ENCODE peak calls at places on chromosomes 16 and 17, in five cellular contexts. Z, H, F, B and J are unnamed samples.
A peak's percentile ranks its signal among the peaks of the same experiment; 100 is the strongest.

GRCh38 chr17:49513616-49514373 is 18.7 kb downstream of the NGFR start:
- DNase-seq in Z (no peak), F (no peak), B (no peak), H (no peak), J (no peak)

GRCh38 chr16:53482123-53482522 is 20.9 kb downstream of the AKTIP start:
- DNase-seq in H (no peak), B (peak; percentile 21), Z (no peak), F (no peak), J (no peak)

GRCh38 chr17:62626719-62627218 is 701 bp upstream of the MRC2 start:
- DNase-seq in Z (no peak), B (peak; percentile 90), H (no peak), F (no peak), J (no peak)

GRCh38 chr16:30893744-30894539 is at the start of gene BCL7C:
- DNase-seq in B (peak; percentile 80), Z (peak; percentile 73), H (peak; percentile 96), F (peak; percentile 68), J (peak; percentile 47)

GRCh38 chr17:29241015-29241963 is 5.4 kb upstream of the CRYBA1 start:
- DNase-seq in F (no peak), B (peak; percentile 98), H (no peak), Z (no peak), J (no peak)

GRCh38 chr17:8818047-8818446 is 18.9 kb upstream of the MFSD6L start:
- DNase-seq in Z (no peak), F (no peak), B (no peak), H (peak; percentile 23), J (no peak)

GRCh38 chr17:28717578-28718316 is at the start of gene RAB34:
- DNase-seq in Z (no peak), B (peak; percentile 89), H (peak; percentile 71), F (no peak), J (no peak)

GRCh38 chr16:87841608-87842208 is 27.6 kb downstream of the SLC7A5 start:
- DNase-seq in H (no peak), F (no peak), B (no peak), Z (no peak), J (no peak)

GRCh38 chr17:66715076-66715675 is 119.7 kb upstream of the CACNG5 start:
- DNase-seq in H (no peak), F (no peak), Z (no peak), B (no peak), J (no peak)

GRCh38 chr16:48317614-48318013 is 67.6 kb downstream of the SIAH1 start:
- DNase-seq in F (no peak), Z (no peak), H (no peak), B (peak; percentile 76), J (no peak)

GRCh38 chr16:88921603-88921995 is 55.1 kb upstream of the PABPN1L start:
- DNase-seq in B (no peak), F (no peak), H (no peak), Z (no peak), J (no peak)

GRCh38 chr17:27939489-27940465 is 46.6 kb upstream of the LYRM9 start:
- DNase-seq in Z (no peak), F (no peak), H (no peak), B (no peak), J (no peak)

GRCh38 chr17:79988163-79988971 is 47.3 kb downstream of the TBC1D16 start:
- DNase-seq in Z (no peak), F (no peak), H (peak; percentile 76), B (peak; percentile 89), J (no peak)

GRCh38 chr16:27777527-27777926 is 227.6 kb downstream of the KATNIP start:
- DNase-seq in F (no peak), B (no peak), Z (no peak), H (no peak), J (no peak)

GRCh38 chr16:84633622-84634021 is 14.7 kb upstream of the KLHL36 start:
- DNase-seq in H (peak; percentile 64), B (no peak), F (no peak), Z (no peak), J (no peak)

GRCh38 chr17:78806451-78806850 is 24.4 kb upstream of the CYTH1 start:
- DNase-seq in H (no peak), Z (no peak), B (no peak), F (no peak), J (no peak)
- TF ChIP-seq CTCF in H (no peak), Z (peak; percentile 47), B (no peak), F (peak; percentile 58), J (no peak)

DNA sequence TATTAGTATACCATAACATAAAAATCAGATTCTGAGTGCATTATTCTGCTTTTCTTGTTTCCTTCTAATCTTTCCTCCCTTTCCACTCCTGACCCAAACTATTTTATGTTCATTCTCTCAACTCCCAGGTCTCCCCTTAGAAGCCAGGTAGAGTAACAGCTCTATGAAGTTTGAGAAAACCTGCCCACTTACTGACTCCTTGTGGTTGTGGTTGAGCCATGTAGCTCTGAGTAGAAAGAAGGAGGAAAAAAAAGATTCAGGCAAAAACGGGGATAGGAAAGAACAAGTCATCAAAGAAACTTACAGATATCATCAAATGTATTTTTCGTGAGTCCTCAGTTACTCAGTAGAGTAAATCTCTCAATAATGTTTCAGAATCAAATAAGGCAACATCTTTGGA is 216.7 kb downstream of the PMP22 start:
- DNase-seq in Z (no peak), F (no peak), H (no peak), B (no peak), J (no peak)
- TF ChIP-seq CTCF in Z (no peak), F (no peak), H (no peak), B (no peak), J (peak; percentile 3)

GRCh38 chr16:1014771-1015495 is 33.4 kb downstream of the SOX8 start:
- DNase-seq in F (no peak), Z (no peak), B (no peak), H (no peak), J (no peak)
- TF ChIP-seq CTCF in F (no peak), Z (no peak), B (no peak), H (no peak), J (no peak)

GRCh38 chr16:67613808-67614207 is 31.1 kb upstream of the CARMIL2 start:
- DNase-seq in H (no peak), B (no peak), Z (no peak), F (no peak), J (no peak)
- TF ChIP-seq CTCF in H (no peak), B (peak; percentile 6), Z (no peak), F (no peak), J (no peak)

GRCh38 chr16:66903544-66904427 is 14.9 kb downstream of the CDH16 start:
- DNase-seq in H (no peak), Z (no peak), B (no peak), F (no peak), J (no peak)

GRCh38 chr16:66904428-66904845 is 14.2 kb downstream of the CDH16 start:
- DNase-seq in B (no peak), Z (no peak), F (no peak), H (no peak), J (no peak)

GRCh38 chr16:66900721-66901441 is 17.8 kb downstream of the CDH16 start:
- DNase-seq in H (no peak), Z (no peak), F (no peak), B (no peak), J (no peak)

GRCh38 chr16:66901626-66902025 is 17.1 kb downstream of the CDH16 start:
- DNase-seq in F (no peak), Z (no peak), B (no peak), H (no peak), J (no peak)

GRCh38 chr16:66902648-66903543 is 15.8 kb downstream of the CDH16 start:
- DNase-seq in F (no peak), B (no peak), Z (no peak), H (no peak), J (no peak)
- TF ChIP-seq CTCF in F (no peak), B (peak; percentile 3), Z (no peak), H (no peak), J (peak; percentile 30)

GRCh38 chr17:31261596-31261995 is 35.4 kb downstream of the OMG start:
- DNase-seq in B (no peak), H (no peak), Z (no peak), F (no peak), J (no peak)
- TF ChIP-seq CTCF in B (no peak), H (no peak), Z (no peak), F (no peak), J (no peak)

DNA sequence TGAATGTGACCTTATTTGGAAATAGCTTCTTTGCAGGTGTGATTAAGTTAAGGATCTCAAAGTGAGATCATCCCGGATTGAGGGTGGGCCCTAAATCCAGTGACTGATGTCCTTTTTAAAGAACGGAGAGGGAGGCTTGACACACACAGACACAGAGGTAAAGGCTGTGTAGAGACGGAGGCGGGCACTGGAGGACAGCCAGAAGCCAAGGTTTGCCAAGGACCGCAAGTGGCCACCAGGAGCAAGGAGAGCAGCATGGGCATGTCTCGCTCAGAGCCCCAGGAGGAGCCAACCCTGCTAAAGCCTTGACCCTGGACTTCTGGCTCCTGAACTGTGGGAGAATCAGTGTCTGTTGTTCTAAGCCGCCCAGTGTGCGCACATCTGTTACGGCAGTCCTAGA is 15.4 kb downstream of the CNGB1 start:
- DNase-seq in Z (no peak), B (no peak), H (no peak), F (no peak), J (no peak)
- TF ChIP-seq CTCF in Z (no peak), B (no peak), H (no peak), F (no peak), J (peak; percentile 25)

DNA sequence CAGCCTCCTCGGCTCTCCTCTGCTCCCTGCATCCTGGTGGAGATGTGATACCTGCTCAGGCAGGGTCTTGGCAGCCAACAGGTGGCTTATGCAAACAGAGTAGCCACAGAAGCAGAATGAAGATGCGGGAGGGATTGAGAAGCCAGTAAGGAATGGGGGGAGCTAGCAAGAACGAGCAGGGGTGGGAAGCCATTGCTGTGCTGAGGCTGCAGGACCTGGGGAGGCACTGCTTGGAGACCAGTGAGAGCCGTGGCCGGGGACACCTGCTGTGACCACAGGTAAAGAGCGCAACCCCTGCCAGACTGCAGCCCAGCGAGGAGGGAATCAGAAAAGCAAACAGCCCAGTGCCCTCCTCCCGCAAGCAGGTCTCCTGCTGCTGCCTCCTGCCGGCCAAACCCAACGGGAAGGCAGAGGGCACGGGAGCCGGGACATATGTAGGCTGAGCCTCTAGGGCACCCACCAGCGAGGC is 14.7 kb downstream of the AIPL1 start:
- DNase-seq in F (no peak), Z (peak; percentile 16), B (peak; percentile 1), H (no peak), J (no peak)
- TF ChIP-seq CTCF in F (no peak), Z (no peak), B (peak; percentile 42), H (no peak), J (no peak)

GRCh38 chr17:44384823-44385286 is 4.6 kb downstream of the ITGA2B start:
- DNase-seq in F (no peak), Z (no peak), B (no peak), H (no peak), J (no peak)

GRCh38 chr17:44386182-44386525 is 3.3 kb downstream of the ITGA2B start:
- DNase-seq in H (no peak), Z (no peak), B (no peak), F (no peak), J (no peak)

GRCh38 chr17:44384281-44384822 is 5.1 kb downstream of the ITGA2B start:
- DNase-seq in F (no peak), B (no peak), H (no peak), Z (no peak), J (no peak)

GRCh38 chr17:44383861-44384260 is 5.6 kb downstream of the ITGA2B start:
- DNase-seq in H (no peak), B (no peak), F (no peak), Z (no peak), J (no peak)

GRCh38 chr17:44385287-44386181 is 3.9 kb downstream of the ITGA2B start:
- DNase-seq in B (peak; percentile 55), H (peak; percentile 89), F (peak; percentile 70), Z (peak; percentile 81), J (no peak)
- TF ChIP-seq CTCF in B (no peak), H (no peak), F (no peak), Z (no peak), J (no peak)